ENCODE peak calls at places on chromosomes 5 and 9, in seven cellular contexts. P is PC-3, Y is HepG2, X is neural progenitor cell, G is HCT116, O is H1, K is GM23338. H is an unnamed sample.
A peak's percentile ranks its signal among the peaks of the same experiment; 100 is the strongest.

GRCh38 chr5:128405159-128405558 is 132.9 kb downstream of the FBN2 start:
- DNase-seq in P (peak; percentile 4), K (no peak), X (no peak), G (no peak), Y (no peak), O (no peak), H (no peak)

GRCh38 chr5:104932431-104932830 is 1369.8 kb upstream of the NUDT12 start:
- DNase-seq in G (no peak), K (peak; percentile 52), O (peak; percentile 64), X (peak; percentile 42), Y (no peak), P (no peak), H (no peak)

GRCh38 chr5:173882632-173883031 is 5.5 kb upstream of the CPEB4 start:
- DNase-seq in P (peak; percentile 86), G (peak; percentile 13), O (no peak), X (no peak), Y (no peak), K (no peak), H (peak; percentile 39)

GRCh38 chr5:99061711-99062110 is 132.9 kb upstream of the CHD1 start:
- DNase-seq in P (peak; percentile 26), Y (no peak), G (no peak), O (no peak), K (no peak), X (no peak), H (peak; percentile 35)

GRCh38 chr5:43530648-43531047 is 15.7 kb upstream of the C5orf34 start:
- DNase-seq in G (no peak), K (no peak), Y (no peak), P (no peak), O (no peak), X (no peak), H (no peak)

GRCh38 chr5:38532165-38532669 is 24.2 kb downstream of the LIFR start:
- DNase-seq in Y (no peak), O (no peak), X (peak; percentile 66), G (no peak), P (no peak), K (peak; percentile 45), H (no peak)

GRCh38 chr9:87405677-87406544 is 91.8 kb upstream of the DAPK1 start:
- DNase-seq in X (no peak), P (no peak), G (no peak), O (no peak), Y (no peak), K (no peak), H (peak; percentile 52)

GRCh38 chr9:98973546-98973921 is 29.8 kb downstream of the COL15A1 start:
- DNase-seq in Y (no peak), K (no peak), O (no peak), G (no peak), X (no peak), P (no peak), H (no peak)

GRCh38 chr9:136740971-136741884 is 1.5 kb downstream of the LCN10 start:
- DNase-seq in Y (no peak), G (no peak), O (no peak), K (no peak), X (no peak), P (no peak), H (peak; percentile 51)

GRCh38 chr5:142053434-142054253 is 40.8 kb upstream of the GNPDA1 start:
- DNase-seq in Y (no peak), P (peak; percentile 59), G (peak; percentile 27), K (no peak), X (no peak), O (no peak), H (peak; percentile 42)

DNA sequence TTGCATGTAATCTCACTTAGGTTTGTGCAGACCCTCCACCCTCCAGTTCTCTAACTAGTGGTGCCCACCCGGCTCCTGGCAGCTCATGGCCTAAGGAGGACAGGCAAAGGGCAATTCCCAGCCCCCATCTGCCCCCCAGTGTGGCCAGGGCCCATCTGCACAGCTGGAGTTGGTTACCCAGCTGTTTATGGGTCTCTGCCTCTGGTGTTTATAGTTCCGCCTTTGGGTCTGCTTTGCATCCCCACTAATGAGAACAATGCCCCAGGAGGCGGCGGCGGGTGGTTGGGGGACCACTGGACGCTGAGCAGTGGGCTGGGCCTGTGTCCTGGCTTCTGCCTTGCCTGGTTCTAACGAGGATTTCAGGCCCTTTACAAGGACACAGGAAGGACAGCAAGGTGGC is 62.4 kb downstream of the NDST1 start:
- DNase-seq in K (no peak), G (no peak), O (no peak), Y (no peak), X (no peak), P (no peak), H (no peak)
- TF ChIP-seq CTCF in K (no peak), G (no peak), O (no peak), Y (no peak), X (no peak), P (no peak), H (no peak)

GRCh38 chr5:36658016-36658415 is 51.6 kb downstream of the SLC1A3 start:
- DNase-seq in O (no peak), K (no peak), X (no peak), Y (no peak), P (no peak), G (no peak), H (peak; percentile 79)
- H3K4me1 ChIP-seq in O (peaks cover 16% of the 10 kb centered on the region), K (peaks cover 18% of the 10 kb centered on the region), X (peaks cover 19% of the 10 kb centered on the region), Y (no peaks in the 10 kb centered on the region), P (peaks cover 44% of the 10 kb centered on the region), G (peaks cover 23% of the 10 kb centered on the region), H (peaks cover 11% of the 10 kb centered on the region)

GRCh38 chr5:171306785-171307591 is 2.1 kb upstream of the TLX3 start:
- DNase-seq in P (no peak), Y (no peak), O (peak; percentile 63), K (peak; percentile 80), X (peak; percentile 38), G (no peak), H (no peak)
- TF ChIP-seq EZH2 in P (no peak), Y (no peak), O (no peak), K (no peak), X (no peak), G (no peak), H (no peak)

GRCh38 chr9:127574089-127574921 is 37.8 kb upstream of the STXBP1 start:
- DNase-seq in K (no peak), X (no peak), P (peak; percentile 93), G (no peak), Y (no peak), O (no peak), H (peak; percentile 71)
- TF ChIP-seq CTCF in K (no peak), X (no peak), P (no peak), G (no peak), Y (peak; percentile 17), O (no peak), H (no peak)

GRCh38 chr9:127558581-127559246 is 53.4 kb upstream of the STXBP1 start:
- DNase-seq in O (no peak), K (no peak), G (no peak), P (no peak), X (no peak), Y (no peak), H (no peak)

GRCh38 chr9:127556871-127557270 is 55.2 kb upstream of the STXBP1 start:
- DNase-seq in Y (no peak), G (no peak), K (no peak), X (no peak), P (no peak), O (no peak), H (no peak)

GRCh38 chr9:127555830-127556820 is 56.0 kb upstream of the STXBP1 start:
- DNase-seq in G (peak; percentile 80), Y (no peak), P (peak; percentile 92), X (no peak), O (no peak), K (no peak), H (peak; percentile 90)

GRCh38 chr9:127557998-127558546 is 54.0 kb upstream of the STXBP1 start:
- DNase-seq in P (no peak), Y (no peak), O (no peak), G (no peak), X (no peak), K (no peak), H (no peak)

DNA sequence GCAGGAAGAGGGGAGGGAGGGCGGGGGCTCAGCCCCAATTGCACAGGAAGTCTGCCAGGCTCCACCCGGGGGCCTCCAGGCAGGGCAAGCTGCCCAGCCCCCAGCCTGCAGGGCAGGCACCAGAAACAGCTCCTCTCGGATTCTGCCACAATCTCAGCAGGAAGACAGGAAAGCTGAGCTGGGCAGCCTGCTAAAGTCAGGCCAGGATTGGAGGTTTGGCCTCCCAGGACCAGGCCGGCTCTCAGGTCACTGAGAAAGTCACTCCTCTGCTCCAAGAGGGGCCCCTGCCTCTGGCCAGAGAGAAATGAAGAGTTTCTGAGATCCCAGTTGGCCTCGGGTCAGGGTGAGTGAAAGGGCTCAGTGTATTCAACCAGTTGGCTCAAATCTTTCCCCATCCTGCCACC is 54.6 kb upstream of the STXBP1 start:
- DNase-seq in K (no peak), G (no peak), Y (no peak), O (no peak), P (peak; percentile 56), X (peak; percentile 53), H (peak; percentile 82)
- H3K4me1 ChIP-seq in K (peaks cover 18% of the 10 kb centered on the region), G (peaks cover 74% of the 10 kb centered on the region), Y (peaks cover 43% of the 10 kb centered on the region), O (peaks cover 5% of the 10 kb centered on the region), P (peaks cover 73% of the 10 kb centered on the region), X (peaks cover 40% of the 10 kb centered on the region), H (peaks cover 72% of the 10 kb centered on the region)

GRCh38 chr9:127755558-127756060 is 20.5 kb upstream of the TOR2A start:
- DNase-seq in P (no peak), K (no peak), O (no peak), Y (no peak), X (no peak), G (no peak), H (no peak)
- TF ChIP-seq EZH2 in P (no peak), K (no peak), O (no peak), Y (no peak), X (no peak), G (no peak), H (peak; percentile 70)

H was measured in fibroblast of lung.